ENCODE peak calls at places on chromosomes 11 and 22, in four cellular contexts. M, X, P and V are unnamed samples.

GRCh38 chr11:67642148-67642475 is 2.5 kb upstream of the TBX10 start:
- DNase-seq in X (no peak), M (no peak), P (no peak), V (no peak)

GRCh38 chr11:63813563-63814382 is 517 bp downstream of the SPINDOC start:
- DNase-seq in P (peak; percentile 65), X (peak; percentile 73), M (peak; percentile 71), V (peak; percentile 45)

GRCh38 chr11:68047437-68048290 is 8.8 kb downstream of the TCIRG1 start:
- DNase-seq in P (no peak), M (peak; percentile 29), X (peak; percentile 32), V (no peak)

GRCh38 chr11:704799-705645 is 1.0 kb upstream of the EPS8L2 start:
- DNase-seq in M (peak; percentile 79), X (no peak), P (no peak), V (no peak)

GRCh38 chr11:27658535-27659236 is 41.6 kb downstream of the BDNF start:
- DNase-seq in M (no peak), X (no peak), P (no peak), V (no peak)

GRCh38 chr11:27693398-27693797 is 6.9 kb downstream of the BDNF start:
- DNase-seq in X (no peak), M (no peak), P (no peak), V (no peak)

GRCh38 chr22:29167032-29167911 is 38.4 kb upstream of the EMID1 start:
- DNase-seq in M (no peak), X (peak; percentile 89), P (no peak), V (peak; percentile 69)

GRCh38 chr11:5684627-5685362 is at the start of gene TRIM5:
- DNase-seq in P (peak; percentile 32), X (peak; percentile 90), M (peak; percentile 89), V (peak; percentile 58)

GRCh38 chr11:33620423-33621120 is 80.1 kb downstream of the C11orf91 start:
- DNase-seq in P (no peak), X (no peak), M (no peak), V (no peak)

GRCh38 chr11:94666792-94667721 is 99.9 kb downstream of the PIWIL4 start:
- DNase-seq in P (no peak), M (no peak), X (no peak), V (no peak)

GRCh38 chr22:46072981-46073682 is 77.2 kb upstream of the PPARA start:
- DNase-seq in M (peak; percentile 27), X (no peak), P (no peak), V (no peak)

GRCh38 chr11:67355794-67356550 is 2.6 kb upstream of the POLD4 start:
- DNase-seq in X (no peak), M (no peak), P (no peak), V (no peak)

GRCh38 chr11:113859665-113860064 is 15.7 kb downstream of the USP28 start:
- DNase-seq in P (no peak), M (no peak), X (no peak), V (no peak)

GRCh38 chr11:120675171-120675570 is 163.6 kb downstream of the GRIK4 start:
- DNase-seq in P (no peak), M (no peak), X (no peak), V (no peak)

GRCh38 chr22:42716649-42717127 is 4.0 kb downstream of the A4GALT start:
- DNase-seq in X (peak; percentile 64), P (peak; percentile 32), M (no peak), V (no peak)

GRCh38 chr11:108965602-108966001 is 300.7 kb downstream of the DDX10 start:
- DNase-seq in M (no peak), P (no peak), X (no peak), V (no peak)

GRCh38 chr22:39622881-39623367 is 52.4 kb downstream of the CACNA1I start:
- DNase-seq in P (peak; percentile 86), M (peak; percentile 56), X (peak; percentile 71), V (peak; percentile 58)

GRCh38 chr11:104015649-104016415 is 20.6 kb upstream of the DDI1 start:
- DNase-seq in M (no peak), X (no peak), P (no peak), V (no peak)

GRCh38 chr11:43898574-43898973 is 17.9 kb downstream of the ALKBH3 start:
- DNase-seq in X (no peak), P (no peak), M (no peak), V (no peak)

GRCh38 chr11:2298131-2298794 is 3.5 kb downstream of the C11orf21 start:
- DNase-seq in P (no peak), X (no peak), M (no peak), V (no peak)

GRCh38 chr11:31419138-31419537 is 49.5 kb downstream of the DNAJC24 start:
- DNase-seq in M (no peak), X (no peak), P (no peak), V (no peak)

GRCh38 chr22:33658775-33659174 is 261.5 kb downstream of the LARGE1 start:
- DNase-seq in M (no peak), X (no peak), P (no peak), V (no peak)

GRCh38 chr11:88482871-88483301 is 145.3 kb upstream of the CTSC start:
- DNase-seq in P (no peak), X (no peak), M (no peak), V (no peak)

GRCh38 chr11:14907411-14908213 is 15.6 kb upstream of the CYP2R1 start:
- DNase-seq in P (peak; percentile 85), X (peak; percentile 39), M (peak; percentile 84), V (peak; percentile 73)

GRCh38 chr11:58525037-58525614 is 17.2 kb upstream of the OR5B21 start:
- DNase-seq in X (peak; percentile 74), P (no peak), M (no peak), V (no peak)

GRCh38 chr11:73178092-73178539 is 36.0 kb upstream of the FCHSD2 start:
- DNase-seq in X (peak; percentile 85), M (peak; percentile 85), P (peak; percentile 71), V (peak; percentile 72)

GRCh38 chr11:61507962-61508824 is at the start of gene LRRC10B:
- DNase-seq in P (peak; percentile 82), X (peak; percentile 63), M (peak; percentile 45), V (no peak)

GRCh38 chr11:15688351-15688792 is 573.6 kb downstream of the INSC start:
- DNase-seq in P (no peak), M (no peak), X (no peak), V (no peak)

GRCh38 chr11:114200351-114200750 is 95.8 kb upstream of the NNMT start:
- DNase-seq in X (no peak), P (no peak), M (no peak), V (no peak)

GRCh38 chr11:122205036-122205435 is 89.0 kb upstream of the BLID start:
- DNase-seq in P (no peak), M (no peak), X (no peak), V (no peak)

GRCh38 chr11:125494601-125494986 is 1.5 kb downstream of the FEZ1 start:
- DNase-seq in X (peak; percentile 31), M (no peak), P (no peak), V (no peak)

DNA sequence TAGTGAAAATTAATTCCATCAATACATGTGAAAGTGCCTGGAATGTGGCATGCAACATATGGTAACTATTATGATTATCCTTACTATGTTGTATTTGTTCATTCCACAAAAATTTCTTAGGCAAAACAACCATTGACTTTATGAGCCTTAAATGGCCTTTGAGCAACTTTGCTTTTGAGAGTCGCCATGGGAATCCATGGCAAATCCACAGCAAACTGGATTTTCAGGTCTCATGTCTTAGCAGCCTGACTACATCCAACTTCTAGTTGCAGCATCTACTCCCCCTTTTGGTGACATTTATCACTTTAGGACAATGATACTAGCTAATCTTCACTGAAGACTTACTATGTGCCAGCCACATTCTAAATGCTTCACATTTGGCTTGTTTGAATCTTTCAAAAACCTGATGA is 56.8 kb downstream of the SLC1A2 start:
- DNase-seq in X (no peak), M (no peak), P (no peak), V (no peak)
- TF ChIP-seq CTCF in X (no peak), M (no peak), P (no peak), V (no peak)

DNA sequence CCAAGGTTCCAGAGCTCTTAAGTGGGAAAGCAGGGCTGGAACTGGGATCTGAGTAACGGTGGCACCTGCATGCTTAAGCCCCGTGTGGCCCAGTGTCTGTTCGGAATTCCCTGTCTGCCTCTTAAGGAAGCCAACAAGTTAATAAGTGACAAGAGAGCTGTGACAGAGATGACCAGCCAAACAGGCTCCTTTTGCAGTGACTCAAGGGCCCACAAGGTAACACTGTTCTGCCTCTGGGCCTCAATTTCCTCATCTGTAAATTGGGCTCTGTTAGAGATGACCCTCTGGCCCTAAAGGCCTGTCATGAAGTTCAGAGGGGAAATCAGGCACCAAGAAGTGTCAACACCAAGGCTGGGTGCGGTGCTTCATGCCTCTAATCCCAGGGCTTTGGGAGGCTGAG is 18.6 kb downstream of the USH1C start:
- DNase-seq in P (no peak), M (no peak), X (no peak), V (no peak)
- TF ChIP-seq CTCF in P (no peak), M (no peak), X (no peak), V (no peak)

GRCh38 chr11:60482361-60482760 is 10.2 kb upstream of the MS4A12 start:
- DNase-seq in X (no peak), P (no peak), M (peak; percentile 31), V (no peak)

DNA sequence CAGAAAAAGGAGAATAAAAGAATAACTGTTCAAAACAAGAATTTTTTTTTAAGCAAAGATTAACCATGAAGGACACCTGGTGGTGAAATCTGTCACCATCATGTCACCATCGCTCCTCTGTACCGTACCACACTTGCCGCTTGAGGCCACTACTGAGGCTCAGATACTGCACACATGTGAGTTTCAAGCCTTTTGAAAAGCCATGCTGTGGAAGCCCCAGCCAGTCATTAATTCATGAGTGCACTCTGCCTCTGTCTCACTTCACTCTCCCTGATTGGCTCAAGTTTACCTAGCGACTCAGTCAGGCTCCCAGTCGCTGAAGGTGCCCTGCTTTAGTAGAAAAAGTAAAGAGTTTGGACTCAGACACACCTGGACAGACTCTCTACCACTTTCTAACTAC is 6.6 kb upstream of the MS4A12 start:
- DNase-seq in X (peak; percentile 89), P (peak; percentile 19), M (no peak), V (peak; percentile 40)
- TF ChIP-seq CTCF in X (peak; percentile 87), P (peak; percentile 58), M (peak; percentile 21), V (peak; percentile 44)

GRCh38 chr11:47269002-47269828 is 718 bp upstream of the MADD start:
- DNase-seq in P (peak; percentile 91), X (peak; percentile 96), M (peak; percentile 91), V (peak; percentile 88)
- TF ChIP-seq CTCF in P (no peak), X (no peak), M (no peak), V (no peak)

GRCh38 chr11:115869780-115870431 is 365.7 kb upstream of the CADM1 start:
- DNase-seq in X (peak; percentile 58), P (peak; percentile 74), M (no peak), V (no peak)
- TF ChIP-seq CTCF in X (peak; percentile 77), P (peak; percentile 79), M (peak; percentile 38), V (no peak)

GRCh38 chr11:82902880-82903279 is 1.3 kb downstream of the DDIAS start:
- DNase-seq in M (no peak), P (no peak), X (no peak), V (no peak)
- TF ChIP-seq CTCF in M (no peak), P (no peak), X (no peak), V (no peak)

DNA sequence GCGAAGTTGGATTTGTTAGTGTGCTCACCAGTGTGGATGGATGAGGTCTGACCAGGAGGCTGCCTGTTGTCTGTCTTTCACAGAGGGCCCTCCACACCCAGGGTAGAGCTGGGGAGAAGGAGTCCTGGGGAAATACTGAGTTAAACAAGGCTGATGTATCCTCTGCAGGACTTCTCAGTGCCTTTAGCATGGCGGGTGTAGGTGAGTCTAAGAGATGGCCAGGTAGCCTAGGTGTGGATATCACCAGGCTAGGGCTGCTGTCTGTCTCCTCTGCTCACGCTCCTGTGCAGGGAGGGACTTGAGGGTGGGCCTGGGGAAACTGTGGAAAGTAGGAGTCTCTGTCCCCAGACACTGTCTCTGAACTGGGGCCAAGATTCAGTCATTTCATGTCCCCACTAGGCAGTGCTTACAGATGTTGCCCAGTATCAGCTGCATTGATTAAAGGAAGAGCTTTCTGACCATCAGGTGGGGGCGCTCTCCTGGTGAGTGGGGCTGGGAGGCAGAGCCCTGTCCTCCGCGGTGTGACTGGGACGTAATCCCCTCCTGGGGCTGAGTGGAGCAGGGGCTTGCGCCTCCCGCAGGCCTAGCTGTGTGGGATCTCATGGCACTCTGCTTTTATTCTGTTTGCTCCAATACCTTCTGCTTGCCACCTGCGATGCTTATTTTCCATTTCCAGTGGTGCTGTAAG is 35.5 kb upstream of the CCDC188 start:
- DNase-seq in P (no peak), M (no peak), X (no peak), V (no peak)
- TF ChIP-seq CTCF in P (no peak), M (no peak), X (peak; percentile 1), V (no peak)